ENCODE peak calls at places on chromosomes 6 and 20, in ten cellular contexts. One of them, this sample, is unnamed.

GRCh38 chr6:136084403-136084802 is 165.7 kb downstream of the MTFR2 start:
- DNase-seq in stomach: no peak
- DNase-seq in prostate gland: no peak
- DNase-seq in spleen: no peak
- DNase-seq in breast epithelium: no peak
- DNase-seq in suprapubic skin: no peak
- DNase-seq in HCT116: no peak
- DNase-seq in endothelial cell of umbilical vein: no peak
- DNase-seq in HepG2: no peak
- DNase-seq in upper lobe of left lung: no peak
- DNase-seq in this sample: no peak

GRCh38 chr20:31496761-31497295 is 17.4 kb upstream of the HM13 start:
- DNase-seq in stomach: no peak
- DNase-seq in prostate gland: no peak
- DNase-seq in spleen: no peak
- DNase-seq in breast epithelium: peak
- DNase-seq in suprapubic skin: peak
- DNase-seq in HCT116: no peak
- DNase-seq in endothelial cell of umbilical vein: no peak
- DNase-seq in HepG2: no peak
- DNase-seq in upper lobe of left lung: no peak
- DNase-seq in this sample: no peak

GRCh38 chr6:14542670-14543366 is 425.2 kb downstream of the CD83 start:
- DNase-seq in stomach: no peak
- DNase-seq in prostate gland: no peak
- DNase-seq in spleen: peak
- DNase-seq in breast epithelium: no peak
- DNase-seq in suprapubic skin: no peak
- DNase-seq in HCT116: peak
- DNase-seq in endothelial cell of umbilical vein: no peak
- DNase-seq in HepG2: no peak
- DNase-seq in upper lobe of left lung: no peak
- DNase-seq in this sample: no peak

GRCh38 chr6:155455766-155456165 is at the start of gene NOX3:
- DNase-seq in stomach: no peak
- DNase-seq in prostate gland: no peak
- DNase-seq in spleen: no peak
- DNase-seq in breast epithelium: no peak
- DNase-seq in suprapubic skin: no peak
- DNase-seq in HCT116: no peak
- DNase-seq in endothelial cell of umbilical vein: no peak
- DNase-seq in HepG2: no peak
- DNase-seq in upper lobe of left lung: no peak
- DNase-seq in this sample: no peak

GRCh38 chr20:59668926-59669325 is 64.6 kb downstream of the PHACTR3 start:
- DNase-seq in stomach: no peak
- DNase-seq in prostate gland: no peak
- DNase-seq in spleen: no peak
- DNase-seq in breast epithelium: no peak
- DNase-seq in suprapubic skin: no peak
- DNase-seq in HCT116: no peak
- DNase-seq in endothelial cell of umbilical vein: no peak
- DNase-seq in HepG2: no peak
- DNase-seq in upper lobe of left lung: no peak
- DNase-seq in this sample: no peak

GRCh38 chr20:1995531-1996310 is 1.9 kb upstream of the PDYN start:
- DNase-seq in stomach: no peak
- DNase-seq in prostate gland: no peak
- DNase-seq in spleen: no peak
- DNase-seq in breast epithelium: no peak
- DNase-seq in suprapubic skin: no peak
- DNase-seq in HCT116: no peak
- DNase-seq in endothelial cell of umbilical vein: no peak
- DNase-seq in HepG2: no peak
- DNase-seq in upper lobe of left lung: no peak
- DNase-seq in this sample: peak

GRCh38 chr20:62696431-62696957 is 12.1 kb upstream of the NTSR1 start:
- DNase-seq in stomach: no peak
- DNase-seq in prostate gland: no peak
- DNase-seq in spleen: no peak
- DNase-seq in breast epithelium: no peak
- DNase-seq in suprapubic skin: no peak
- DNase-seq in HCT116: no peak
- DNase-seq in endothelial cell of umbilical vein: no peak
- DNase-seq in HepG2: no peak
- DNase-seq in upper lobe of left lung: no peak
- DNase-seq in this sample: no peak

GRCh38 chr6:34953084-34954025 is 64.3 kb downstream of the ANKS1A start:
- DNase-seq in stomach: no peak
- DNase-seq in prostate gland: no peak
- DNase-seq in spleen: no peak
- DNase-seq in breast epithelium: no peak
- DNase-seq in suprapubic skin: no peak
- DNase-seq in HCT116: peak
- DNase-seq in endothelial cell of umbilical vein: peak
- DNase-seq in HepG2: peak
- DNase-seq in upper lobe of left lung: no peak
- DNase-seq in this sample: no peak

GRCh38 chr6:108294297-108294786 is 512 bp upstream of the AFG1L start:
- DNase-seq in stomach: no peak
- DNase-seq in prostate gland: no peak
- DNase-seq in spleen: no peak
- DNase-seq in breast epithelium: no peak
- DNase-seq in suprapubic skin: no peak
- DNase-seq in HCT116: no peak
- DNase-seq in endothelial cell of umbilical vein: no peak
- DNase-seq in HepG2: no peak
- DNase-seq in upper lobe of left lung: no peak
- DNase-seq in this sample: no peak

GRCh38 chr6:108295676-108296075 is 822 bp downstream of the AFG1L start:
- DNase-seq in stomach: no peak
- DNase-seq in prostate gland: no peak
- DNase-seq in spleen: no peak
- DNase-seq in breast epithelium: no peak
- DNase-seq in suprapubic skin: no peak
- DNase-seq in HCT116: no peak
- DNase-seq in endothelial cell of umbilical vein: no peak
- DNase-seq in HepG2: no peak
- DNase-seq in upper lobe of left lung: no peak
- DNase-seq in this sample: no peak

GRCh38 chr6:108294787-108295625 is at the start of gene AFG1L:
- DNase-seq in stomach: peak
- DNase-seq in prostate gland: peak
- DNase-seq in spleen: peak
- DNase-seq in breast epithelium: peak
- DNase-seq in suprapubic skin: peak
- DNase-seq in HCT116: peak
- DNase-seq in endothelial cell of umbilical vein: peak
- DNase-seq in HepG2: peak
- DNase-seq in upper lobe of left lung: peak
- DNase-seq in this sample: peak

GRCh38 chr6:108288742-108289141 is 6.1 kb upstream of the AFG1L start:
- DNase-seq in stomach: no peak
- DNase-seq in prostate gland: no peak
- DNase-seq in spleen: no peak
- DNase-seq in breast epithelium: no peak
- DNase-seq in suprapubic skin: no peak
- DNase-seq in HCT116: no peak
- DNase-seq in endothelial cell of umbilical vein: no peak
- DNase-seq in HepG2: no peak
- DNase-seq in upper lobe of left lung: no peak
- DNase-seq in this sample: no peak

DNA sequence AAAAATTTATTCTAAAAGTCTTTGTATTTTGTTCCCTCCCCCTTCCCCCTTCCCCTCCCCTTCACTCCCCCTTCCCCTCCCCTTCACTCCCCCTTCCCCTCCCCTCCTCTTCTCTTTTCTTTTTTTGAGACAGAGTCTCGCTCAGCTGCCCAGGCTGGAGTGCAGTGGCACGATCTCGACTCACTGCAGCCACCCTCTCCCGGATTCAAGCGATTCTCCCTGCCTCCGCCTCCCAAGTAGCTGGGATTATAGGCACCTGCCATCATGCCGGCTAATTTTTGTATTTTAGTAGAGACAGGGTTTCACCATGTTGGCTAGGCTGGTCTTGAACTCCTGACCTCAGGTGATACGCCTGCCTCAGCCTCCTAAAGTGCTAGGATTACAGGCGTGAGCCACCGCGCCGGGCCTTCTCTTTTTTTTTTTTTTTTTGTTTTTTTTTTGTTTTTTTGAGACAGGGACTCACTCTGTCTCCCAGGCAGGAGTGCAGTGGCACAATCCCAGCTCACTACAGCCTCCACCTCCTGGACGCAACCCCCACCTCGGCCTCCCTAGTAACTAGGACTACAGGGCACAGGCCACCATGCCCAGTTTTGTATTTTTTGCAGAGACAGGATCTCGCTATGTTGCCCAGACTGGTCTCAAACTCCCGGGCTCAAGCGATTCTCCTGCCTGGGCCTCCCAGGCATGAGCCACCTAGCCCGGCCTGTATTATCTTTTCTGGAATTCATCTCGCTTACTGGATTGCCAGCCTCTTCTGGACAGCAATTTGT is 1.1 kb upstream of the AFG1L start:
- DNase-seq in stomach: no peak
- DNase-seq in prostate gland: no peak
- DNase-seq in spleen: peak
- DNase-seq in breast epithelium: no peak
- DNase-seq in suprapubic skin: no peak
- DNase-seq in HCT116: no peak
- DNase-seq in endothelial cell of umbilical vein: no peak
- DNase-seq in HepG2: no peak
- DNase-seq in upper lobe of left lung: no peak
- DNase-seq in this sample: no peak
- H3K27ac ChIP-seq in stomach: peak
- H3K27ac ChIP-seq in prostate gland: no peak
- H3K27ac ChIP-seq in spleen: peak
- H3K27ac ChIP-seq in breast epithelium: no peak
- H3K27ac ChIP-seq in suprapubic skin: no peak
- H3K27ac ChIP-seq in HCT116: peak
- H3K27ac ChIP-seq in endothelial cell of umbilical vein: no peak
- H3K27ac ChIP-seq in HepG2: peak
- H3K27ac ChIP-seq in upper lobe of left lung: peak
- H3K27ac ChIP-seq in this sample: no peak

GRCh38 chr6:159971341-159972178 is 2.7 kb downstream of the IGF2R start:
- DNase-seq in stomach: no peak
- DNase-seq in prostate gland: no peak
- DNase-seq in spleen: no peak
- DNase-seq in breast epithelium: no peak
- DNase-seq in suprapubic skin: no peak
- DNase-seq in HCT116: no peak
- DNase-seq in endothelial cell of umbilical vein: no peak
- DNase-seq in HepG2: no peak
- DNase-seq in upper lobe of left lung: no peak
- DNase-seq in this sample: no peak

GRCh38 chr6:159970659-159971063 is 1.8 kb downstream of the IGF2R start:
- DNase-seq in stomach: no peak
- DNase-seq in prostate gland: no peak
- DNase-seq in spleen: no peak
- DNase-seq in breast epithelium: no peak
- DNase-seq in suprapubic skin: no peak
- DNase-seq in HCT116: no peak
- DNase-seq in endothelial cell of umbilical vein: no peak
- DNase-seq in HepG2: no peak
- DNase-seq in upper lobe of left lung: no peak
- DNase-seq in this sample: no peak

GRCh38 chr6:159968295-159969203 is at the start of gene IGF2R:
- DNase-seq in stomach: peak
- DNase-seq in prostate gland: peak
- DNase-seq in spleen: peak
- DNase-seq in breast epithelium: peak
- DNase-seq in suprapubic skin: peak
- DNase-seq in HCT116: peak
- DNase-seq in endothelial cell of umbilical vein: peak
- DNase-seq in HepG2: peak
- DNase-seq in upper lobe of left lung: peak
- DNase-seq in this sample: no peak

GRCh38 chr6:159969921-159970320 is 1.0 kb downstream of the IGF2R start:
- DNase-seq in stomach: peak
- DNase-seq in prostate gland: peak
- DNase-seq in spleen: no peak
- DNase-seq in breast epithelium: no peak
- DNase-seq in suprapubic skin: no peak
- DNase-seq in HCT116: peak
- DNase-seq in endothelial cell of umbilical vein: peak
- DNase-seq in HepG2: peak
- DNase-seq in upper lobe of left lung: no peak
- DNase-seq in this sample: no peak

GRCh38 chr6:159969204-159969912 is 476 bp downstream of the IGF2R start:
- DNase-seq in stomach: peak
- DNase-seq in prostate gland: peak
- DNase-seq in spleen: peak
- DNase-seq in breast epithelium: peak
- DNase-seq in suprapubic skin: no peak
- DNase-seq in HCT116: no peak
- DNase-seq in endothelial cell of umbilical vein: peak
- DNase-seq in HepG2: no peak
- DNase-seq in upper lobe of left lung: peak
- DNase-seq in this sample: no peak
- TF ChIP-seq POLR2A in stomach: no peak
- TF ChIP-seq POLR2A in prostate gland: no peak
- TF ChIP-seq POLR2A in spleen: no peak
- TF ChIP-seq POLR2A in breast epithelium: no peak
- TF ChIP-seq POLR2A in suprapubic skin: no peak
- TF ChIP-seq POLR2A in HCT116: no peak
- TF ChIP-seq POLR2A in endothelial cell of umbilical vein: no peak
- TF ChIP-seq POLR2A in HepG2: peak
- TF ChIP-seq POLR2A in upper lobe of left lung: peak
- TF ChIP-seq POLR2A in this sample: no peak

GRCh38 chr20:22579711-22580697 is 4.4 kb downstream of the FOXA2 start:
- DNase-seq in stomach: peak
- DNase-seq in prostate gland: no peak
- DNase-seq in spleen: no peak
- DNase-seq in breast epithelium: no peak
- DNase-seq in suprapubic skin: no peak
- DNase-seq in HCT116: no peak
- DNase-seq in endothelial cell of umbilical vein: no peak
- DNase-seq in HepG2: peak
- DNase-seq in upper lobe of left lung: no peak
- DNase-seq in this sample: no peak

GRCh38 chr20:22577515-22578220 is 6.7 kb downstream of the FOXA2 start:
- DNase-seq in stomach: peak
- DNase-seq in prostate gland: no peak
- DNase-seq in spleen: no peak
- DNase-seq in breast epithelium: no peak
- DNase-seq in suprapubic skin: no peak
- DNase-seq in HCT116: no peak
- DNase-seq in endothelial cell of umbilical vein: no peak
- DNase-seq in HepG2: peak
- DNase-seq in upper lobe of left lung: peak
- DNase-seq in this sample: no peak

GRCh38 chr20:22579119-22579427 is 5.3 kb downstream of the FOXA2 start:
- DNase-seq in stomach: peak
- DNase-seq in prostate gland: no peak
- DNase-seq in spleen: no peak
- DNase-seq in breast epithelium: no peak
- DNase-seq in suprapubic skin: no peak
- DNase-seq in HCT116: no peak
- DNase-seq in endothelial cell of umbilical vein: no peak
- DNase-seq in HepG2: no peak
- DNase-seq in upper lobe of left lung: no peak
- DNase-seq in this sample: no peak

GRCh38 chr20:22576733-22577514 is 7.4 kb downstream of the FOXA2 start:
- DNase-seq in stomach: no peak
- DNase-seq in prostate gland: no peak
- DNase-seq in spleen: no peak
- DNase-seq in breast epithelium: no peak
- DNase-seq in suprapubic skin: no peak
- DNase-seq in HCT116: no peak
- DNase-seq in endothelial cell of umbilical vein: no peak
- DNase-seq in HepG2: peak
- DNase-seq in upper lobe of left lung: peak
- DNase-seq in this sample: no peak

GRCh38 chr20:22578221-22579118 is 5.9 kb downstream of the FOXA2 start:
- DNase-seq in stomach: peak
- DNase-seq in prostate gland: no peak
- DNase-seq in spleen: no peak
- DNase-seq in breast epithelium: no peak
- DNase-seq in suprapubic skin: no peak
- DNase-seq in HCT116: no peak
- DNase-seq in endothelial cell of umbilical vein: no peak
- DNase-seq in HepG2: peak
- DNase-seq in upper lobe of left lung: peak
- DNase-seq in this sample: no peak
- TF ChIP-seq POLR2AphosphoS5 in stomach: no peak
- TF ChIP-seq POLR2AphosphoS5 in prostate gland: no peak
- TF ChIP-seq POLR2AphosphoS5 in spleen: no peak
- TF ChIP-seq POLR2AphosphoS5 in breast epithelium: no peak
- TF ChIP-seq POLR2AphosphoS5 in suprapubic skin: no peak
- TF ChIP-seq POLR2AphosphoS5 in HCT116: no peak
- TF ChIP-seq POLR2AphosphoS5 in endothelial cell of umbilical vein: no peak
- TF ChIP-seq POLR2AphosphoS5 in HepG2: peak
- TF ChIP-seq POLR2AphosphoS5 in upper lobe of left lung: no peak
- TF ChIP-seq POLR2AphosphoS5 in this sample: no peak

DNA sequence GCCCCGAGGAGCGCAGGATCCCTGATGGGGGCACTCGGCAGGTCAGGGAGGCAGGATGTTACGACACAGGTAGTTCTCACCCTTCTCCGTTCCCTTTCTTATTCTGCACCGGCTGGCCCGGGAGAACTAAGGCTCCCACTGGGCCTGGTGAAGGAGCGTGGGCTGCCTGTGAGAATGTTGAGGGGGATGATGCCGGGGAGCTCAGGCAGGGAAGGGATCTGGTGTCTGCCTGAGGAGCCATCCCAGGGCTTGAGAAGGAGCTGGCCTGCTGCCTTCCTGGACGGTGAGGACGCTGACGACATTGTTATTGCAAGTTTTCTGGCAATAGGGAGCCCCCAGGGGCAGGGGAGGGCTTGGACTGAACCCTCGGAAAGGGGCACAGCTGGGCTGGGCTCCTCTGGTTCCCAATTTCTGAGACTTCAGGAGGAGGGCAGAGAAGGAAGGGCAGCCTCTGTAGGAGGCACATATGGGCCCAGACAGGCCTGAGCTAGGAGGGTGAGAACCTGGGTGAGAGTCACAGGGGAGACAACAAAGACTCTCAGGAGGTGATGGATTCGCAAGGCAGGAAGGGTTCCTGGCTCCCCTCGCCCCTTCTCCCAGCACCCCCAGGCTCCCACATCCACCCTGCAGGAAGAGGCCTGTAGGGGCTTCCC is 32.7 kb downstream of the CYP21A2 start:
- DNase-seq in stomach: no peak
- DNase-seq in prostate gland: no peak
- DNase-seq in spleen: no peak
- DNase-seq in breast epithelium: no peak
- DNase-seq in suprapubic skin: no peak
- DNase-seq in HCT116: no peak
- DNase-seq in endothelial cell of umbilical vein: no peak
- DNase-seq in HepG2: no peak
- DNase-seq in upper lobe of left lung: peak
- DNase-seq in this sample: no peak
- H3K27ac ChIP-seq in stomach: peak
- H3K27ac ChIP-seq in prostate gland: no peak
- H3K27ac ChIP-seq in spleen: no peak
- H3K27ac ChIP-seq in breast epithelium: peak
- H3K27ac ChIP-seq in suprapubic skin: peak
- H3K27ac ChIP-seq in HCT116: no peak
- H3K27ac ChIP-seq in endothelial cell of umbilical vein: no peak
- H3K27ac ChIP-seq in HepG2: no peak
- H3K27ac ChIP-seq in upper lobe of left lung: no peak
- H3K27ac ChIP-seq in this sample: peak